ENCODE peak calls at places on chromosome 7, in five cellular contexts. B is HepG2, O is GM12891, X is GM12878, I is H1. W is an unnamed sample.

GRCh38 chr7:36677769-36678435 is 46.4 kb downstream of the AOAH start:
- DNase-seq in B (no peak), O (no peak), X (no peak), I (no peak), W (no peak)

GRCh38 chr7:95444796-95445195 is 10.0 kb upstream of the PON2 start:
- DNase-seq in B (no peak), O (no peak), X (no peak), I (no peak), W (no peak)

GRCh38 chr7:106609416-106609815 is 51.5 kb downstream of the CCDC71L start:
- DNase-seq in B (no peak), O (no peak), X (no peak), I (no peak), W (no peak)

GRCh38 chr7:4073052-4073451 is 609.0 kb upstream of the FOXK1 start:
- DNase-seq in B (no peak), O (no peak), X (no peak), I (no peak), W (no peak)

GRCh38 chr7:90594791-90595317 is 1.3 kb upstream of the CDK14 start:
- DNase-seq in B (no peak), O (no peak), X (no peak), I (peak; percentile 63), W (no peak)

GRCh38 chr7:30139836-30140384 is 5.1 kb downstream of the MTURN start:
- DNase-seq in B (no peak), O (no peak), X (no peak), I (no peak), W (no peak)

GRCh38 chr7:30683306-30683705 is 1.1 kb upstream of the CRHR2 start:
- DNase-seq in B (no peak), O (no peak), X (no peak), I (no peak), W (no peak)

GRCh38 chr7:27191081-27191715 is 6.2 kb upstream of the HOXA11 start:
- DNase-seq in B (no peak), O (no peak), X (no peak), I (no peak), W (no peak)

GRCh38 chr7:30752979-30753378 is 1.0 kb downstream of the INMT start:
- DNase-seq in B (no peak), O (no peak), X (no peak), I (no peak), W (no peak)

GRCh38 chr7:38306136-38306535 is 32.7 kb upstream of the TARP start:
- DNase-seq in B (no peak), O (no peak), X (no peak), I (no peak), W (no peak)

GRCh38 chr7:157896774-157897555 is 560.2 kb downstream of the DNAJB6 start:
- DNase-seq in B (no peak), O (no peak), X (no peak), I (no peak), W (no peak)

GRCh38 chr7:143485091-143485490 is 7.4 kb downstream of the TAS2R41 start:
- DNase-seq in B (no peak), O (no peak), X (no peak), I (no peak), W (no peak)

GRCh38 chr7:12896316-12896715 is 208.9 kb downstream of the ARL4A start:
- DNase-seq in B (no peak), O (no peak), X (no peak), I (no peak), W (no peak)

GRCh38 chr7:12895296-12895695 is 207.9 kb downstream of the ARL4A start:
- DNase-seq in B (no peak), O (no peak), X (no peak), I (no peak), W (no peak)

GRCh38 chr7:12898004-12898403 is 210.6 kb downstream of the ARL4A start:
- DNase-seq in B (no peak), O (no peak), X (no peak), I (no peak), W (no peak)

GRCh38 chr7:12893292-12893691 is 205.9 kb downstream of the ARL4A start:
- DNase-seq in B (no peak), O (no peak), X (no peak), I (no peak), W (no peak)

GRCh38 chr7:12898610-12899009 is 211.2 kb downstream of the ARL4A start:
- DNase-seq in B (no peak), O (no peak), X (no peak), I (no peak), W (no peak)
- TF ChIP-seq POLR2AphosphoS5 in B (no peak), O (no peak), X (no peak), I (no peak), W (no peak)

GRCh38 chr7:45443263-45443662 is 130.9 kb upstream of the ADCY1 start:
- DNase-seq in B (no peak), O (no peak), X (no peak), I (no peak), W (no peak)

GRCh38 chr7:45451636-45452035 is 122.5 kb upstream of the ADCY1 start:
- DNase-seq in B (no peak), O (no peak), X (no peak), I (no peak), W (no peak)

GRCh38 chr7:45447296-45447695 is 126.9 kb upstream of the ADCY1 start:
- DNase-seq in B (no peak), O (no peak), X (no peak), I (no peak), W (no peak)

GRCh38 chr7:45446195-45446944 is 127.8 kb upstream of the ADCY1 start:
- DNase-seq in B (no peak), O (no peak), X (peak; percentile 7), I (no peak), W (no peak)
- TF ChIP-seq TAF1 in B (no peak), O (no peak), X (no peak), I (no peak), W (no peak)

GRCh38 chr7:140136108-140136507 is 40.7 kb downstream of the KDM7A start:
- DNase-seq in B (no peak), O (no peak), X (no peak), I (no peak), W (no peak)
- TF ChIP-seq POLR2A in B (no peak), O (no peak), X (no peak), I (no peak), W (no peak)

GRCh38 chr7:115429918-115430317 is 508.0 kb downstream of the MDFIC start:
- DNase-seq in B (no peak), O (no peak), X (no peak), I (no peak), W (no peak)
- TF ChIP-seq POLR2AphosphoS5 in B (no peak), O (no peak), X (no peak), I (no peak), W (no peak)

GRCh38 chr7:88312061-88312663 is 5.5 kb upstream of the STEAP4 start:
- DNase-seq in B (no peak), O (no peak), X (no peak), I (no peak), W (no peak)
- TF ChIP-seq TAF1 in B (no peak), O (no peak), X (no peak), I (no peak), W (no peak)

DNA sequence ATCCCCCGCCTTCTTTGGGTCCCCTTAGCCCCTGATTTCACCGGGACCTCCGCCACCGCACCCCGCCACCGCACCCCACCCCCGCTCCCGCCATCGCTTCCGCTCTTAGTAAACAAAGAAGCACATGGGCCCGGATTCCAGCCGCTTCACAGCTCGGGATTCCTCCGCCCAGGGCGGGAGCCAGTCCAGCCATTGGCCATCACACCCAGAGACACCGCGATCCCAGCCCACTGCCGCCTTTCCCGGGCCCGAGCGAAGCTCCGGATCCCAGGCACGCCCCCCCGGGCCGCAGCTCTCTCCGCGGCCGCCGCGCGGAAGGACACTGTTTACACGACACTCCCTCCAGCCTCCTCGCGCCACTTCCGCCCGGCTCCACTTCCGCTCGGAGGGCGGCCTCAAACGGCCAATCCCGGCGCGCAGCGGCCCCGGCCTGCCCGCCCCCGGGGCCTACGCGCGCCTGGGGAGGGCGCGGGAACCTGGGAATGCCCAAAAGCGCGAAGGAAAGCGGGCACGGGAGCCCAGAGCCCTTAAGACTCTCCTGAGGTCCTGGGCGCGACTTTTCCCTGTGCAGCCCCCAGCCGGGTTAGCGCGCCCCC is 679 bp downstream of the MCM7 start:
- DNase-seq in B (peak; percentile 89), O (peak; percentile 94), X (peak; percentile 56), I (no peak), W (peak; percentile 96)
- TF ChIP-seq POLR2A in B (peak; percentile 52), O (no peak), X (peak; percentile 54), I (peak; percentile 61), W (peak; percentile 43)

DNA sequence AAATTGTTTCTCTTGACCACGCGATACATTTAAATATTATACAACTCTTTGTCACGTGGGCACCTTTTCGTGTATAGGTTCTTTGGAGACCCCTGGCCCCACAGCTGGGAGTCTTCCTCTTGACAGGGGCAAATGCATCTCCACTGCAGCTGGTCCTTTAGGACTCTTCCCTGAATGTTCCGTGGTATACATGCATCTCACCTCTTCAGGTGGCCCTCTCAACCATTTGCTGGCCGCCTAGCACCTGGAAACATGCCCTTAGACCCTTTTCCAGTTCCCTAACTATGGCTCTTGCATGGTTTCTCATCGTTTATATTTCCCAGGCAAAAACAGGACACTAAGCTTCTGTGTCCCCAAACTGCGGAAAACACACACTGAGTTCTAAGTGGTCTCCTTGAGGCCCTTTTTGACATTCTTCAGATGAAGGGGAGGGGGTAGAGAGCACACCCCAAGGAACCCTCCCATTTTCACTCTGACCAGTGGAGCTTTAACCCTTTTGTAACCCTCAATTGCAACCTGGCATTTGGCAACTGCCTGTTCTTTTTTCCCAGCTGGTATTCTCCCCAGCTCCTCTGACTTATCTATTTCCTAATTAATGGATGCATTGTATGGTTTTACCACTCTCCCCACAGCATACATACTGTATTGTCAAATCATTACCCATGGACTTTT is 20.6 kb downstream of the HNRNPA2B1 start:
- DNase-seq in B (no peak), O (no peak), X (no peak), I (no peak), W (no peak)
- TF ChIP-seq POLR2AphosphoS5 in B (no peak), O (peak; percentile 72), X (no peak), I (no peak), W (no peak)

GRCh38 chr7:40608321-40609075 is 473.7 kb downstream of the SUGCT start:
- DNase-seq in B (no peak), O (no peak), X (no peak), I (no peak), W (no peak)
- TF ChIP-seq TAF1 in B (no peak), O (no peak), X (no peak), I (no peak), W (no peak)

DNA sequence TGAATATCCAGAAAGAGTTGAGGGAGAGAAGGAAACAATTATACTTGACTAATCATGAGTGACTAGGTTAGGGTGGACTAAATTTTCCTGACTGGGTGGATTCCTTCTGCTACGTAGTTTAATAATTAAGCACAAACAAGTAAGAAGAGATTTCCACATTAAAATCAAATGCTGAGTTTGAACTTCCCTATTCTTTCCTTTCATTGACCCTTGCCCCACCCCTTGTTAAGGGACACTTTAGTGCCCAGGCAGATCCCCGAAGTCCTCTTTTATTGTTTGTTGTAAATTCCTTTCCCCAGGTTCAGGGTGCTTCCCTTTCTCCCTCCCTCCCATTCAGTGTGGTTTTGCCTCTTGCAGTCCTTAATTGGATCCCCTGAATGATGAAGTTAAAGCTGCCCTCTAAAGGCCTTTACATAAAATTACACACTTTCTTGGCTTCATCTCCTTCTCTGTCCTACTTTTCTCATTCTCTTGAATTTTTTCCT is 8.8 kb upstream of the SPAM1 start:
- DNase-seq in B (peak; percentile 13), O (no peak), X (no peak), I (peak; percentile 39), W (no peak)
- TF ChIP-seq POLR2A in B (no peak), O (no peak), X (no peak), I (no peak), W (no peak)

W was measured in GM12892.